ENCODE peak calls at places on chromosome 10, in nine cellular contexts. One of them, this sample, is unnamed.

GRCh38 chr10:91340613-91341362 is 69.4 kb upstream of the HECTD2 start:
- DNase-seq in colonic mucosa: no peak
- DNase-seq in brain microvascular endothelial cell: peak; percentile 82
- DNase-seq in MCF 10A: peak; percentile 86
- DNase-seq in osteocyte: no peak
- DNase-seq in GM20000: no peak
- DNase-seq in fibroblast of the aortic adventitia: peak; percentile 78
- DNase-seq in hepatocyte: no peak
- DNase-seq in cardiac muscle cell: peak; percentile 74
- DNase-seq in this sample: peak; percentile 47

GRCh38 chr10:112969542-112969941 is 19.5 kb downstream of the TCF7L2 start:
- DNase-seq in colonic mucosa: no peak
- DNase-seq in brain microvascular endothelial cell: no peak
- DNase-seq in MCF 10A: no peak
- DNase-seq in osteocyte: no peak
- DNase-seq in GM20000: no peak
- DNase-seq in fibroblast of the aortic adventitia: no peak
- DNase-seq in hepatocyte: peak; percentile 33
- DNase-seq in cardiac muscle cell: no peak
- DNase-seq in this sample: no peak

GRCh38 chr10:80356563-80356999 is at the start of the genes DYDC1 and DYDC2:
- DNase-seq in colonic mucosa: peak; percentile 45
- DNase-seq in brain microvascular endothelial cell: no peak
- DNase-seq in MCF 10A: no peak
- DNase-seq in osteocyte: no peak
- DNase-seq in GM20000: peak; percentile 45
- DNase-seq in fibroblast of the aortic adventitia: no peak
- DNase-seq in hepatocyte: peak; percentile 81
- DNase-seq in cardiac muscle cell: peak; percentile 44
- DNase-seq in this sample: no peak

GRCh38 chr10:92076722-92077121 is 153.2 kb downstream of the BTAF1 start:
- DNase-seq in colonic mucosa: no peak
- DNase-seq in brain microvascular endothelial cell: no peak
- DNase-seq in MCF 10A: no peak
- DNase-seq in osteocyte: no peak
- DNase-seq in GM20000: no peak
- DNase-seq in fibroblast of the aortic adventitia: no peak
- DNase-seq in hepatocyte: no peak
- DNase-seq in cardiac muscle cell: no peak
- DNase-seq in this sample: no peak

GRCh38 chr10:9012312-9012711 is 957.8 kb downstream of the GATA3 start:
- DNase-seq in colonic mucosa: no peak
- DNase-seq in brain microvascular endothelial cell: no peak
- DNase-seq in MCF 10A: peak; percentile 45
- DNase-seq in osteocyte: no peak
- DNase-seq in GM20000: no peak
- DNase-seq in fibroblast of the aortic adventitia: no peak
- DNase-seq in hepatocyte: no peak
- DNase-seq in cardiac muscle cell: peak; percentile 48
- DNase-seq in this sample: no peak

GRCh38 chr10:24707445-24707844 is 16.2 kb downstream of the ARHGAP21 start:
- DNase-seq in colonic mucosa: no peak
- DNase-seq in brain microvascular endothelial cell: no peak
- DNase-seq in MCF 10A: no peak
- DNase-seq in osteocyte: no peak
- DNase-seq in GM20000: peak; percentile 20
- DNase-seq in fibroblast of the aortic adventitia: no peak
- DNase-seq in hepatocyte: no peak
- DNase-seq in cardiac muscle cell: no peak
- DNase-seq in this sample: no peak

GRCh38 chr10:26486985-26487850 is 49.1 kb downstream of the APBB1IP start:
- DNase-seq in colonic mucosa: no peak
- DNase-seq in brain microvascular endothelial cell: peak; percentile 90
- DNase-seq in MCF 10A: peak; percentile 88
- DNase-seq in osteocyte: no peak
- DNase-seq in GM20000: peak; percentile 58
- DNase-seq in fibroblast of the aortic adventitia: peak; percentile 99
- DNase-seq in hepatocyte: peak; percentile 74
- DNase-seq in cardiac muscle cell: peak; percentile 85
- DNase-seq in this sample: peak; percentile 90

GRCh38 chr10:124821520-124821919 is 19.9 kb downstream of the ABRAXAS2 start:
- DNase-seq in colonic mucosa: no peak
- DNase-seq in brain microvascular endothelial cell: no peak
- DNase-seq in MCF 10A: no peak
- DNase-seq in osteocyte: no peak
- DNase-seq in GM20000: no peak
- DNase-seq in fibroblast of the aortic adventitia: no peak
- DNase-seq in hepatocyte: no peak
- DNase-seq in cardiac muscle cell: no peak
- DNase-seq in this sample: no peak

GRCh38 chr10:128431997-128432396 is 305.8 kb upstream of the MKI67 start:
- DNase-seq in colonic mucosa: no peak
- DNase-seq in brain microvascular endothelial cell: no peak
- DNase-seq in MCF 10A: no peak
- DNase-seq in osteocyte: no peak
- DNase-seq in GM20000: no peak
- DNase-seq in fibroblast of the aortic adventitia: no peak
- DNase-seq in hepatocyte: no peak
- DNase-seq in cardiac muscle cell: no peak
- DNase-seq in this sample: no peak

GRCh38 chr10:76352300-76352699 is 920.9 kb downstream of the LRMDA start:
- DNase-seq in colonic mucosa: no peak
- DNase-seq in brain microvascular endothelial cell: peak; percentile 95
- DNase-seq in MCF 10A: peak; percentile 94
- DNase-seq in osteocyte: no peak
- DNase-seq in GM20000: no peak
- DNase-seq in fibroblast of the aortic adventitia: peak; percentile 77
- DNase-seq in hepatocyte: no peak
- DNase-seq in cardiac muscle cell: peak; percentile 76
- DNase-seq in this sample: no peak

GRCh38 chr10:31322647-31323046 is 3.6 kb downstream of the ZEB1 start:
- DNase-seq in colonic mucosa: no peak
- DNase-seq in brain microvascular endothelial cell: no peak
- DNase-seq in MCF 10A: peak; percentile 1
- DNase-seq in osteocyte: no peak
- DNase-seq in GM20000: peak; percentile 17
- DNase-seq in fibroblast of the aortic adventitia: peak; percentile 55
- DNase-seq in hepatocyte: no peak
- DNase-seq in cardiac muscle cell: peak; percentile 18
- DNase-seq in this sample: no peak

GRCh38 chr10:4022473-4022872 is 237.5 kb upstream of the KLF6 start:
- DNase-seq in colonic mucosa: no peak
- DNase-seq in brain microvascular endothelial cell: no peak
- DNase-seq in MCF 10A: no peak
- DNase-seq in osteocyte: no peak
- DNase-seq in GM20000: no peak
- DNase-seq in fibroblast of the aortic adventitia: no peak
- DNase-seq in hepatocyte: no peak
- DNase-seq in cardiac muscle cell: no peak
- DNase-seq in this sample: no peak

GRCh38 chr10:101644002-101644401 is 51.0 kb downstream of the FBXW4 start:
- DNase-seq in colonic mucosa: no peak
- DNase-seq in brain microvascular endothelial cell: no peak
- DNase-seq in MCF 10A: no peak
- DNase-seq in osteocyte: no peak
- DNase-seq in GM20000: no peak
- DNase-seq in fibroblast of the aortic adventitia: no peak
- DNase-seq in hepatocyte: no peak
- DNase-seq in cardiac muscle cell: no peak
- DNase-seq in this sample: no peak

GRCh38 chr10:58268454-58268945 is 462 bp upstream of the CISD1 start:
- DNase-seq in colonic mucosa: no peak
- DNase-seq in brain microvascular endothelial cell: no peak
- DNase-seq in MCF 10A: no peak
- DNase-seq in osteocyte: no peak
- DNase-seq in GM20000: no peak
- DNase-seq in fibroblast of the aortic adventitia: no peak
- DNase-seq in hepatocyte: no peak
- DNase-seq in cardiac muscle cell: no peak
- DNase-seq in this sample: no peak

GRCh38 chr10:11548763-11549089 is 62.7 kb downstream of the USP6NL start:
- DNase-seq in colonic mucosa: no peak
- DNase-seq in brain microvascular endothelial cell: no peak
- DNase-seq in MCF 10A: no peak
- DNase-seq in osteocyte: no peak
- DNase-seq in GM20000: no peak
- DNase-seq in fibroblast of the aortic adventitia: no peak
- DNase-seq in hepatocyte: no peak
- DNase-seq in cardiac muscle cell: no peak
- DNase-seq in this sample: no peak

GRCh38 chr10:33539137-33539536 is 204.7 kb upstream of the NRP1 start:
- DNase-seq in colonic mucosa: no peak
- DNase-seq in brain microvascular endothelial cell: no peak
- DNase-seq in MCF 10A: no peak
- DNase-seq in osteocyte: no peak
- DNase-seq in GM20000: no peak
- DNase-seq in fibroblast of the aortic adventitia: no peak
- DNase-seq in hepatocyte: no peak
- DNase-seq in cardiac muscle cell: no peak
- DNase-seq in this sample: no peak

GRCh38 chr10:89079991-89080390 is 89.4 kb downstream of the FAS start:
- DNase-seq in colonic mucosa: no peak
- DNase-seq in brain microvascular endothelial cell: no peak
- DNase-seq in MCF 10A: no peak
- DNase-seq in osteocyte: no peak
- DNase-seq in GM20000: no peak
- DNase-seq in fibroblast of the aortic adventitia: no peak
- DNase-seq in hepatocyte: no peak
- DNase-seq in cardiac muscle cell: no peak
- DNase-seq in this sample: no peak

GRCh38 chr10:44439436-44439835 is 54.5 kb upstream of the CXCL12 start:
- DNase-seq in colonic mucosa: no peak
- DNase-seq in brain microvascular endothelial cell: no peak
- DNase-seq in MCF 10A: no peak
- DNase-seq in osteocyte: no peak
- DNase-seq in GM20000: no peak
- DNase-seq in fibroblast of the aortic adventitia: no peak
- DNase-seq in hepatocyte: no peak
- DNase-seq in cardiac muscle cell: no peak
- DNase-seq in this sample: no peak

GRCh38 chr10:6297951-6298381 is 95.2 kb downstream of the PFKFB3 start:
- DNase-seq in colonic mucosa: peak; percentile 55
- DNase-seq in brain microvascular endothelial cell: no peak
- DNase-seq in MCF 10A: no peak
- DNase-seq in osteocyte: no peak
- DNase-seq in GM20000: no peak
- DNase-seq in fibroblast of the aortic adventitia: peak; percentile 59
- DNase-seq in hepatocyte: no peak
- DNase-seq in cardiac muscle cell: no peak
- DNase-seq in this sample: no peak

GRCh38 chr10:116160271-116160670 is 112.7 kb downstream of the GFRA1 start:
- DNase-seq in colonic mucosa: no peak
- DNase-seq in brain microvascular endothelial cell: no peak
- DNase-seq in MCF 10A: no peak
- DNase-seq in osteocyte: no peak
- DNase-seq in GM20000: no peak
- DNase-seq in fibroblast of the aortic adventitia: no peak
- DNase-seq in hepatocyte: no peak
- DNase-seq in cardiac muscle cell: no peak
- DNase-seq in this sample: no peak

DNA sequence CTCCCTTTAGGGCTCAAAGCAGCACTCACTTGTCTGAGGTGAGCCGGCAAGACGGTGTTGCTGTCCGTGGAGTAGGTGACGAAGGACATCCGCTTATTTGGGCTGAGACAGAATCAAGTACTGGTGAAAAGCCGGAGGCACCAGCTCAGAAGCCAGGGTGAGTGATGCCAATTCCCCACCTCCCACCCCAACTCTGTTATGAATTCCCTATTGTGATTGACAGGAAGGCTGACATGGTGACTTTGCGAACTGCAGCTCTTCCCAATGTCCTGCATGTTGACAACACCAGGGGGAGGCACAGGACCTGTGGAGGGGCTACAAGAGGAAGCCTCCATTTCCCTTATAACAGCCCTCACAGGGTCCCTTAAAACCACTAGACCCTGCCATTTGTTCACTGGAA is 52.3 kb upstream of the MSMB start:
- DNase-seq in colonic mucosa: no peak
- DNase-seq in brain microvascular endothelial cell: no peak
- DNase-seq in MCF 10A: no peak
- DNase-seq in osteocyte: peak; percentile 57
- DNase-seq in GM20000: no peak
- DNase-seq in fibroblast of the aortic adventitia: no peak
- DNase-seq in hepatocyte: no peak
- DNase-seq in cardiac muscle cell: no peak
- DNase-seq in this sample: no peak
- TF ChIP-seq CTCF in colonic mucosa: no peak
- TF ChIP-seq CTCF in brain microvascular endothelial cell: no peak
- TF ChIP-seq CTCF in MCF 10A: no peak
- TF ChIP-seq CTCF in osteocyte: no peak
- TF ChIP-seq CTCF in GM20000: no peak
- TF ChIP-seq CTCF in fibroblast of the aortic adventitia: no peak
- TF ChIP-seq CTCF in hepatocyte: no peak
- TF ChIP-seq CTCF in cardiac muscle cell: no peak
- TF ChIP-seq CTCF in this sample: no peak

GRCh38 chr10:109427421-109427820 is 495.9 kb downstream of the XPNPEP1 start:
- DNase-seq in colonic mucosa: no peak
- DNase-seq in brain microvascular endothelial cell: no peak
- DNase-seq in MCF 10A: no peak
- DNase-seq in osteocyte: no peak
- DNase-seq in GM20000: no peak
- DNase-seq in fibroblast of the aortic adventitia: peak; percentile 47
- DNase-seq in hepatocyte: peak; percentile 27
- DNase-seq in cardiac muscle cell: no peak
- DNase-seq in this sample: no peak
- TF ChIP-seq CTCF in colonic mucosa: no peak
- TF ChIP-seq CTCF in brain microvascular endothelial cell: peak; percentile 21
- TF ChIP-seq CTCF in MCF 10A: no peak
- TF ChIP-seq CTCF in osteocyte: peak; percentile 26
- TF ChIP-seq CTCF in GM20000: no peak
- TF ChIP-seq CTCF in fibroblast of the aortic adventitia: peak; percentile 24
- TF ChIP-seq CTCF in hepatocyte: peak; percentile 49
- TF ChIP-seq CTCF in cardiac muscle cell: no peak
- TF ChIP-seq CTCF in this sample: no peak

GRCh38 chr10:118734477-118734876 is 20.3 kb downstream of the CACUL1 start:
- DNase-seq in colonic mucosa: no peak
- DNase-seq in brain microvascular endothelial cell: no peak
- DNase-seq in MCF 10A: no peak
- DNase-seq in osteocyte: no peak
- DNase-seq in GM20000: no peak
- DNase-seq in fibroblast of the aortic adventitia: peak; percentile 15
- DNase-seq in hepatocyte: no peak
- DNase-seq in cardiac muscle cell: no peak
- DNase-seq in this sample: no peak
- TF ChIP-seq CTCF in colonic mucosa: no peak
- TF ChIP-seq CTCF in brain microvascular endothelial cell: peak; percentile 40
- TF ChIP-seq CTCF in MCF 10A: peak; percentile 16
- TF ChIP-seq CTCF in osteocyte: peak; percentile 40
- TF ChIP-seq CTCF in GM20000: no peak
- TF ChIP-seq CTCF in fibroblast of the aortic adventitia: peak; percentile 34
- TF ChIP-seq CTCF in hepatocyte: peak; percentile 41
- TF ChIP-seq CTCF in cardiac muscle cell: peak; percentile 50
- TF ChIP-seq CTCF in this sample: peak; percentile 31

DNA sequence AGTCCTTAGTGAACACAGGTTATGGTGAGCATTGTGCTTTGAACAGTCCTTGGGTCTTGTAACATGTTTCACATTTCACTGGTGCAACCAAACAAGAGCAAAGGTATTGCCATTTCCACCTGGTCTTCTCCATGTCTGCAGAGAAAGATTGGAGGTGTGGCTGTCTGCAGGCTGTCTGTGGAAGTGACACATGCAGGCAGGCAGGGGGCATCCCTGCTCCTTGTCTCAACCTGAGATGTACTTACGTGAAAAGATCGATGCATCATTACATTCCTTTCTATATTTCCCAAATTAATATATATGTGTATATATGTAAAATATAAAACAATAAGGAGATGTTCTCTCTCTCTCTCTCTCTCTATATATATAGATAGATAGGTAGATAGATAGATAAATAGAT is 54.3 kb downstream of the LRRC18 start:
- DNase-seq in colonic mucosa: no peak
- DNase-seq in brain microvascular endothelial cell: peak; percentile 19
- DNase-seq in MCF 10A: peak; percentile 44
- DNase-seq in osteocyte: no peak
- DNase-seq in GM20000: no peak
- DNase-seq in fibroblast of the aortic adventitia: peak; percentile 1
- DNase-seq in hepatocyte: peak; percentile 58
- DNase-seq in cardiac muscle cell: no peak
- DNase-seq in this sample: no peak
- TF ChIP-seq CTCF in colonic mucosa: peak; percentile 25
- TF ChIP-seq CTCF in brain microvascular endothelial cell: peak; percentile 56
- TF ChIP-seq CTCF in MCF 10A: peak; percentile 30
- TF ChIP-seq CTCF in osteocyte: no peak
- TF ChIP-seq CTCF in GM20000: no peak
- TF ChIP-seq CTCF in fibroblast of the aortic adventitia: no peak
- TF ChIP-seq CTCF in hepatocyte: peak; percentile 60
- TF ChIP-seq CTCF in cardiac muscle cell: no peak
- TF ChIP-seq CTCF in this sample: peak; percentile 46

This sample was measured in AG09319.